ENCODE peak calls at places on chromosomes 3 and 15, in five cellular contexts. R is HL-60, J is AG10803, Z is astrocyte of the spinal cord, D is cardiac muscle cell. P is an unnamed sample.

GRCh38 chr3:157353657-157354056 is 83.0 kb upstream of the PTX3 start:
- DNase-seq in R (no peak), J (peak), Z (no peak), D (no peak), P (no peak)

GRCh38 chr3:134897391-134898131 is 102.5 kb downstream of the EPHB1 start:
- DNase-seq in R (no peak), J (no peak), Z (no peak), D (no peak), P (no peak)

GRCh38 chr3:64846009-64846408 is 158.2 kb upstream of the ADAMTS9 start:
- DNase-seq in R (no peak), J (no peak), Z (no peak), D (no peak), P (no peak)

GRCh38 chr15:24734391-24734790 is 58.8 kb downstream of the NPAP1 start:
- DNase-seq in R (no peak), J (no peak), Z (no peak), D (no peak), P (no peak)

GRCh38 chr3:9761919-9762318 is 7.8 kb downstream of the CAMK1 start:
- DNase-seq in R (no peak), J (no peak), Z (no peak), D (no peak), P (no peak)

GRCh38 chr15:95988574-95988887 is 342.0 kb upstream of the NR2F2 start:
- DNase-seq in R (peak), J (no peak), Z (peak), D (no peak), P (no peak)

GRCh38 chr15:73851679-73852078 is 21.7 kb upstream of the TBC1D21 start:
- DNase-seq in R (no peak), J (peak), Z (peak), D (peak), P (peak)

GRCh38 chr3:30227571-30228301 is 378.7 kb upstream of the TGFBR2 start:
- DNase-seq in R (peak), J (peak), Z (peak), D (no peak), P (peak)

GRCh38 chr3:48997714-48998637 is 7.9 kb downstream of the P4HTM start:
- DNase-seq in R (no peak), J (no peak), Z (no peak), D (no peak), P (no peak)

GRCh38 chr3:65854606-65855304 is 184.0 kb downstream of the MAGI1 start:
- DNase-seq in R (no peak), J (no peak), Z (no peak), D (no peak), P (no peak)

GRCh38 chr15:57922780-57923179 is 142.7 kb downstream of the ALDH1A2 start:
- DNase-seq in R (no peak), J (no peak), Z (no peak), D (peak), P (no peak)

GRCh38 chr15:68885070-68885469 is 45.3 kb upstream of the SPESP1 start:
- DNase-seq in R (no peak), J (peak), Z (peak), D (no peak), P (peak)

GRCh38 chr3:135366816-135367215 is 571.8 kb downstream of the EPHB1 start:
- DNase-seq in R (no peak), J (no peak), Z (no peak), D (no peak), P (no peak)

GRCh38 chr3:60178931-60179653 is 1072.2 kb downstream of the FHIT start:
- DNase-seq in R (no peak), J (peak), Z (no peak), D (no peak), P (no peak)

GRCh38 chr3:111315911-111316310 is 226.1 kb upstream of the CD96 start:
- DNase-seq in R (no peak), J (peak), Z (peak), D (no peak), P (peak)

GRCh38 chr15:85831415-85832113 is 36.8 kb upstream of the KLHL25 start:
- DNase-seq in R (no peak), J (peak), Z (peak), D (peak), P (peak)

GRCh38 chr15:36798789-36799188 is 219.4 kb downstream of the CDIN1 start:
- DNase-seq in R (no peak), J (peak), Z (no peak), D (no peak), P (no peak)

GRCh38 chr15:43293402-43293801 is 26.7 kb upstream of the TGM5 start:
- DNase-seq in R (no peak), J (no peak), Z (no peak), D (peak), P (no peak)

GRCh38 chr3:183944790-183945189 is 60.1 kb upstream of the PARL start:
- DNase-seq in R (peak), J (no peak), Z (no peak), D (no peak), P (no peak)

GRCh38 chr3:128289534-128289933 is 136.3 kb downstream of the EEFSEC start:
- DNase-seq in R (no peak), J (no peak), Z (no peak), D (no peak), P (no peak)

GRCh38 chr15:77790481-77790880 is 157.8 kb upstream of the LINGO1 start:
- DNase-seq in R (no peak), J (no peak), Z (no peak), D (no peak), P (no peak)

GRCh38 chr15:55247766-55248427 is 41.7 kb downstream of the RAB27A start:
- DNase-seq in R (peak), J (no peak), Z (no peak), D (no peak), P (no peak)

GRCh38 chr3:76570436-76571057 is 469.4 kb upstream of the ROBO2 start:
- DNase-seq in R (peak), J (peak), Z (peak), D (peak), P (no peak)

GRCh38 chr3:135218782-135219181 is 423.7 kb downstream of the EPHB1 start:
- DNase-seq in R (no peak), J (no peak), Z (no peak), D (no peak), P (no peak)

GRCh38 chr15:85453144-85453872 is 72.9 kb downstream of the AKAP13 start:
- DNase-seq in R (no peak), J (no peak), Z (no peak), D (no peak), P (no peak)

GRCh38 chr3:153330891-153331290 is 168.9 kb downstream of the RAP2B start:
- DNase-seq in R (no peak), J (peak), Z (no peak), D (no peak), P (no peak)

GRCh38 chr3:140455476-140455875 is 222.4 kb upstream of the TRIM42 start:
- DNase-seq in R (no peak), J (no peak), Z (peak), D (no peak), P (no peak)

GRCh38 chr15:93997071-93997658 is 234.2 kb upstream of the MCTP2 start:
- DNase-seq in R (no peak), J (peak), Z (peak), D (peak), P (peak)

GRCh38 chr3:58009026-58009748 is 965 bp downstream of the FLNB start:
- DNase-seq in R (no peak), J (no peak), Z (no peak), D (no peak), P (no peak)

GRCh38 chr3:162391301-162391700 is 894.7 kb downstream of the OTOL1 start:
- DNase-seq in R (no peak), J (peak), Z (peak), D (no peak), P (no peak)

GRCh38 chr15:74300057-74300620 is 64.0 kb downstream of the CCDC33 start:
- DNase-seq in R (no peak), J (no peak), Z (no peak), D (no peak), P (no peak)

GRCh38 chr3:39210078-39210477 is 17.7 kb upstream of the XIRP1 start:
- DNase-seq in R (no peak), J (no peak), Z (no peak), D (no peak), P (no peak)

GRCh38 chr3:146818866-146819265 is 213.7 kb upstream of the PLSCR5 start:
- DNase-seq in R (no peak), J (no peak), Z (no peak), D (no peak), P (no peak)

GRCh38 chr3:146813496-146813895 is 208.3 kb upstream of the PLSCR5 start:
- DNase-seq in R (no peak), J (peak), Z (peak), D (no peak), P (no peak)

GRCh38 chr3:146814601-146815315 is 209.6 kb upstream of the PLSCR5 start:
- DNase-seq in R (no peak), J (peak), Z (peak), D (no peak), P (no peak)

GRCh38 chr3:146818301-146818700 is 213.2 kb upstream of the PLSCR5 start:
- DNase-seq in R (no peak), J (no peak), Z (no peak), D (no peak), P (no peak)

GRCh38 chr3:146817705-146818104 is 212.6 kb upstream of the PLSCR5 start:
- DNase-seq in R (no peak), J (peak), Z (peak), D (peak), P (peak)
- TF ChIP-seq CTCF in R (no peak), J (peak), Z (peak), D (peak), P (peak)

GRCh38 chr3:25339220-25339619 is 88.8 kb upstream of the RARB start:
- DNase-seq in R (no peak), J (no peak), Z (no peak), D (no peak), P (no peak)
- TF ChIP-seq CTCF in R (no peak), J (no peak), Z (no peak), D (no peak), P (no peak)

GRCh38 chr3:171169866-171170265 is 143.3 kb upstream of the SLC2A2 start:
- DNase-seq in R (no peak), J (no peak), Z (no peak), D (no peak), P (no peak)

GRCh38 chr3:171168551-171168950 is 142.0 kb upstream of the SLC2A2 start:
- DNase-seq in R (no peak), J (no peak), Z (no peak), D (no peak), P (no peak)

GRCh38 chr3:171169443-171169842 is 142.9 kb upstream of the SLC2A2 start:
- DNase-seq in R (no peak), J (no peak), Z (no peak), D (no peak), P (no peak)

GRCh38 chr3:171165986-171166385 is 139.5 kb upstream of the SLC2A2 start:
- DNase-seq in R (no peak), J (no peak), Z (no peak), D (no peak), P (no peak)

GRCh38 chr3:171168086-171168485 is 141.6 kb upstream of the SLC2A2 start:
- DNase-seq in R (no peak), J (peak), Z (peak), D (peak), P (peak)
- TF ChIP-seq CTCF in R (no peak), J (peak), Z (peak), D (peak), P (peak)

GRCh38 chr15:98649621-98649995 is 1.3 kb downstream of the IGF1R start:
- DNase-seq in R (peak), J (peak), Z (no peak), D (peak), P (no peak)

GRCh38 chr15:98647026-98647773 is 1.1 kb upstream of the IGF1R start:
- DNase-seq in R (peak), J (peak), Z (peak), D (peak), P (no peak)

GRCh38 chr15:98646546-98647025 is 1.8 kb upstream of the IGF1R start:
- DNase-seq in R (no peak), J (no peak), Z (no peak), D (no peak), P (no peak)

GRCh38 chr15:98648654-98649537 is 557 bp downstream of the IGF1R start:
- DNase-seq in R (no peak), J (peak), Z (peak), D (peak), P (no peak)

GRCh38 chr15:98647774-98648653 is at the start of gene IGF1R:
- DNase-seq in R (peak), J (peak), Z (peak), D (peak), P (peak)
- TF ChIP-seq CTCF in R (no peak), J (no peak), Z (no peak), D (peak), P (peak)

DNA sequence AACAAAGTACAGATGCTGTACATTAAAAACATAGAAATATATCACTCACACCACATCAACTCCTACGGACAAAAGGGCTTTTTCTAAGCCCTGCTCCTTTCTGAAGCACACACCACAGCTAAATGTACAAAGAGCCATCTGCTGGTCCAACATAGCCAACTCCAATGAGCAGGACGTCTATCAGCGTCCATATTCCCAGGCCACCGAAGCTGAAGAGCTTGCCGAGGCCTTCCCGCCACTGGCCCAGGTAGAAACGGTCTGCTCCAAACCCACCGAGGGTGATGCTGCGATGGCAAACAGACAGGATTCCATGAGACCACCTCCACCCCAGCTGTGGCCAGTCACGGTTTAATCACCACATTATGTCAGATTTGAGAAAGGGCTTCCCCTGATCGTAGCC is 9.8 kb downstream of the TM2D3 start:
- DNase-seq in R (no peak), J (no peak), Z (no peak), D (no peak), P (no peak)
- TF ChIP-seq CTCF in R (no peak), J (no peak), Z (peak), D (peak), P (no peak)

GRCh38 chr3:12766541-12766940 is 7.5 kb upstream of the TMEM40 start:
- DNase-seq in R (no peak), J (no peak), Z (no peak), D (no peak), P (no peak)

GRCh38 chr3:12771236-12771635 is 12.2 kb upstream of the TMEM40 start:
- DNase-seq in R (no peak), J (no peak), Z (no peak), D (no peak), P (no peak)

GRCh38 chr3:12772462-12772861 is 13.4 kb upstream of the TMEM40 start:
- DNase-seq in R (no peak), J (no peak), Z (no peak), D (no peak), P (no peak)

GRCh38 chr3:12769761-12770160 is 10.7 kb upstream of the TMEM40 start:
- DNase-seq in R (no peak), J (no peak), Z (no peak), D (no peak), P (no peak)

DNA sequence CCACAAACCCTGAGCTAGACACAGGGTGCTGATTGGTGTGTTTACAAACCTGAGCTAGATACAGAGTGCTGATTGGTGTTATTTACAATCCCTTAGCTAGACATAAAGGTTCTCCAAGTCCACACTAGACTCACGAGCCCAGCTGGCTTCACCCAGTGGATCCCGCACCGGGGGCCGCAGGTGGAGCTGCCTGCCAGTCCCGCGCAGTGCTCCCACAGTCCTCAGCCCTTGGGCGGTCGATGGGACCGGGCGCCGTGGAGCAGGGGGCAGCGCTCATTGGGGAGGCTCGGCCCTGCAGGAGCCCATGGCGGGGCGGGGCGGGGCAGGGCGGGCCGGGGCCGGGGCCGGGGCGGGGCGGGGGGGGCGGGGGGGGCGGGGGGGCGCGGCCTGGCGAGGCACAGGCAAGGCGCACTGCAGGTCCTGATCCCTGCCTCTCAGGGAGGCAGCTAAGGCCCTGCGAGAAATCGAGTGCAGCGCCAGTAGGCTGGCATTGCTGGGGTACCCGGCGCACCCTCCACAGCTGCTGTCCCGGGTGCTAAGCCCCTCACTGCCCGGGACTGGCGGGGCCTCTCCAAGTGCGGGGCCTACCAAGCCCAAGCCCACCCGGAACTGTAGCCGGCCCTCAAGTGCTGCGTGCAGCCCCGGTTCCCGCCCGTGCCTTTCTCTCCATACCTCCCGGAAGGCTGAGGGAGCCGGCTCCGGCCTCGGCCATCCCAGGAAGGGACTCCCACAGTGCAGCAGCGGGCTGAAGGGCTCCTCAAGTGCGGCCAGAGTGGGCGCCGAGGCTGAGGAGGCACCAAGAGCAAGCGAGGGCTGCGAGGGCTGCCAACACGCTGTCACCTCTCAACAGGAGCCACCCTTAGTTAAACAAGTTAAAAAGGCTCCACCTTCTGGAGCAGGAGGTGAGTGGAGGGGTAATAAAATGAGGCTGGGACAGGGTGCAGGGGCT is 9.8 kb upstream of the TMEM40 start:
- DNase-seq in R (no peak), J (no peak), Z (no peak), D (peak), P (no peak)
- TF ChIP-seq CTCF in R (no peak), J (no peak), Z (no peak), D (no peak), P (no peak)

DNA sequence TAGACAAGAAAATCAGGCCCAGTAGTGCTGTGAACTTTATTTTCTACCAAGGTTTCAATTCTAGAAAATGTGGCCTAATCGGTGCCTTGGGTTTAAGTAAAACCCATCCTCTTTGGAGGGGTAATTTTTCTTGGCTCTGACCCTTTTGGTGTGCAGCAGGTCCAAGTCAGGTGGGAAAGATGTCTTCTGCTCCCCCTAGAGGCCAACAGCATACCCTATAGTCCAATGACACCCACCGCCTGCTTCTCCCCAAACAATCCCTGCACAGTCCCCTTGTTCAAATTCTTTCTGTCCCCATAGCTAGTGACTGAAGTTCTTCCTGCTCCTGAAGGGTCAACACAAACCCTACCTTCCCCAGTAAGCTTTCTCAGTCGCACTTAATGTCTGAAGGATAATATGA is 261.8 kb upstream of the GOLGA6L4 start:
- DNase-seq in R (no peak), J (no peak), Z (no peak), D (no peak), P (no peak)
- TF ChIP-seq CTCF in R (peak), J (peak), Z (peak), D (peak), P (peak)

GRCh38 chr3:189820365-189820720 is 189.2 kb downstream of the TP63 start:
- DNase-seq in R (no peak), J (no peak), Z (no peak), D (no peak), P (no peak)

GRCh38 chr3:189824629-189825312 is 193.6 kb downstream of the TP63 start:
- DNase-seq in R (no peak), J (peak), Z (peak), D (no peak), P (peak)

GRCh38 chr3:189821251-189821650 is 190.1 kb downstream of the TP63 start:
- DNase-seq in R (no peak), J (no peak), Z (no peak), D (no peak), P (no peak)

GRCh38 chr3:189826566-189826965 is 195.4 kb downstream of the TP63 start:
- DNase-seq in R (no peak), J (no peak), Z (no peak), D (no peak), P (no peak)

GRCh38 chr3:189822726-189823125 is 191.5 kb downstream of the TP63 start:
- DNase-seq in R (no peak), J (no peak), Z (no peak), D (no peak), P (no peak)
- TF ChIP-seq CTCF in R (no peak), J (no peak), Z (peak), D (no peak), P (peak)

GRCh38 chr15:34853001-34853758 is 57.8 kb upstream of the ACTC1 start:
- DNase-seq in R (no peak), J (peak), Z (peak), D (no peak), P (no peak)
- TF ChIP-seq CTCF in R (no peak), J (no peak), Z (no peak), D (no peak), P (no peak)